ENCODE peak calls at places on chromosomes 16 and 17, in five cellular contexts. R, A, U, X and Y are unnamed samples.

GRCh38 chr17:1588781-1589585 is 26.4 kb upstream of the PITPNA start:
- DNase-seq in R (no peak), A (no peak), U (no peak), X (no peak), Y (no peak)

GRCh38 chr16:50318796-50319578 is 49.8 kb downstream of the BRD7 start:
- DNase-seq in R (no peak), A (no peak), U (no peak), X (no peak), Y (no peak)

GRCh38 chr17:222172-222571 is 40.7 kb upstream of the DOC2B start:
- DNase-seq in R (no peak), A (no peak), U (no peak), X (no peak), Y (no peak)

GRCh38 chr16:8931864-8932263 is 31.8 kb downstream of the USP7 start:
- DNase-seq in R (no peak), A (no peak), U (peak; percentile 36), X (no peak), Y (no peak)

GRCh38 chr17:47660064-47660492 is 10.4 kb downstream of the KPNB1 start:
- DNase-seq in R (no peak), A (no peak), U (no peak), X (no peak), Y (no peak)

GRCh38 chr17:81294512-81295030 is 536 bp downstream of the SLC38A10 start:
- DNase-seq in R (no peak), A (peak; percentile 74), U (peak; percentile 48), X (no peak), Y (no peak)

GRCh38 chr16:88977028-88977844 is at the start of gene CBFA2T3:
- DNase-seq in R (no peak), A (no peak), U (peak; percentile 93), X (no peak), Y (no peak)

GRCh38 chr17:79615926-79616325 is 5.1 kb upstream of the RBFOX3 start:
- DNase-seq in R (no peak), A (no peak), U (no peak), X (no peak), Y (no peak)

GRCh38 chr17:74299618-74300009 is 25.6 kb downstream of the DNAI2 start:
- DNase-seq in R (no peak), A (no peak), U (no peak), X (no peak), Y (no peak)

GRCh38 chr16:81940781-81941560 is 70.3 kb downstream of the SDR42E1 start:
- DNase-seq in R (peak; percentile 57), A (peak; percentile 15), U (peak; percentile 48), X (no peak), Y (peak; percentile 52)

GRCh38 chr17:80202197-80202596 is 17.9 kb downstream of the SGSH start:
- DNase-seq in R (no peak), A (no peak), U (no peak), X (no peak), Y (no peak)

GRCh38 chr17:81426676-81427445 is 31.6 kb downstream of the BAHCC1 start:
- DNase-seq in R (no peak), A (peak; percentile 84), U (no peak), X (no peak), Y (no peak)

GRCh38 chr16:46961373-46962353 is 11.8 kb downstream of the DNAJA2 start:
- DNase-seq in R (no peak), A (no peak), U (no peak), X (no peak), Y (no peak)

GRCh38 chr16:84329849-84330684 is 35.4 kb downstream of the WFDC1 start:
- DNase-seq in R (no peak), A (no peak), U (no peak), X (no peak), Y (no peak)

GRCh38 chr16:88298166-88298881 is 84.4 kb upstream of the ZNF469 start:
- DNase-seq in R (no peak), A (no peak), U (no peak), X (no peak), Y (no peak)

GRCh38 chr17:21455761-21456160 is 79.6 kb downstream of the KCNJ12 start:
- DNase-seq in R (no peak), A (no peak), U (no peak), X (no peak), Y (no peak)

GRCh38 chr17:61002316-61002736 is 324.7 kb downstream of the BCAS3 start:
- DNase-seq in R (peak; percentile 26), A (peak; percentile 55), U (peak; percentile 6), X (no peak), Y (no peak)

GRCh38 chr17:29572691-29573557 is 4.4 kb downstream of the TP53I13 start:
- DNase-seq in R (no peak), A (peak; percentile 89), U (peak; percentile 64), X (no peak), Y (no peak)

GRCh38 chr17:37888881-37889280 is 35.3 kb upstream of the TBC1D3K start:
- DNase-seq in R (no peak), A (no peak), U (no peak), X (no peak), Y (peak; percentile 6)

GRCh38 chr16:71945616-71946015 is 50.3 kb downstream of the IST1 start:
- DNase-seq in R (no peak), A (no peak), U (no peak), X (no peak), Y (no peak)

GRCh38 chr16:73337897-73338296 is 290.0 kb upstream of the ZFHX3 start:
- DNase-seq in R (no peak), A (no peak), U (no peak), X (no peak), Y (no peak)

GRCh38 chr17:20156196-20157077 is 147.3 kb downstream of the SPECC1 start:
- DNase-seq in R (peak; percentile 38), A (peak; percentile 76), U (peak; percentile 47), X (no peak), Y (peak; percentile 60)

DNA sequence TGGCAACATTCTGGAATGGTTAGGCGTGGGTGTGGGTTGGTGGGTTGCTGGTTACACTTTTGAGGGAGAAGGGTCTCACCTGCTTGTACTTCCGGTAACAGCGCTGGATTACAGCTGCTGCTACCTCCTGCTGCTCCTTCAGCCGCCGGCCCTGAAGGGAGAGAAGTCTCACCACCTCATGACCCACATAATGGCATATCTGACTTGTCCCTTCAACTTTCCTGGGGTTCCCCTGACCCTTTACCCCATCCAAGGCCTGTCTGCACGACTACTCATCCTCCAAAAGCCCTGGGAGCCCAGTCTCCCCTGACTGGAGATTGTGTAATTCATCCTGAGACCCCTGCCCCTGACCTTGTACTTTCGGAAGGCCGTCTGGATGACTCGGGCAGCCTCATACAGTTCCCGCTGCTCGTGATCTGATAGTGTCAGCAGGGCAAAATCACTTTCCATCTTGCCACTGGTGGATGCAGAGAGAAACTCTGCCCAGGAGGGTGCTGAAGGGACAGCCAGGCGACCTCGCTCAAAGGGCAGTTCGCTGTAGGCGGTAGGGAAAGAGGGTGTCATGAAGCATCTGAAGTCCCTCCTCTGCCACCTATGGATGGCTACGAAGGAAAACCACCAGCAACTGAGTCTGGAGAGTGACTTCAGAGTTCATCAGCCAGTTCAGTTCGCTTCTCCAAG is 2.1 kb upstream of the SPAG7 start:
- DNase-seq in R (no peak), A (no peak), U (no peak), X (no peak), Y (no peak)
- TF ChIP-seq JUND in R (no peak), A (no peak), U (no peak), X (no peak), Y (no peak)

DNA sequence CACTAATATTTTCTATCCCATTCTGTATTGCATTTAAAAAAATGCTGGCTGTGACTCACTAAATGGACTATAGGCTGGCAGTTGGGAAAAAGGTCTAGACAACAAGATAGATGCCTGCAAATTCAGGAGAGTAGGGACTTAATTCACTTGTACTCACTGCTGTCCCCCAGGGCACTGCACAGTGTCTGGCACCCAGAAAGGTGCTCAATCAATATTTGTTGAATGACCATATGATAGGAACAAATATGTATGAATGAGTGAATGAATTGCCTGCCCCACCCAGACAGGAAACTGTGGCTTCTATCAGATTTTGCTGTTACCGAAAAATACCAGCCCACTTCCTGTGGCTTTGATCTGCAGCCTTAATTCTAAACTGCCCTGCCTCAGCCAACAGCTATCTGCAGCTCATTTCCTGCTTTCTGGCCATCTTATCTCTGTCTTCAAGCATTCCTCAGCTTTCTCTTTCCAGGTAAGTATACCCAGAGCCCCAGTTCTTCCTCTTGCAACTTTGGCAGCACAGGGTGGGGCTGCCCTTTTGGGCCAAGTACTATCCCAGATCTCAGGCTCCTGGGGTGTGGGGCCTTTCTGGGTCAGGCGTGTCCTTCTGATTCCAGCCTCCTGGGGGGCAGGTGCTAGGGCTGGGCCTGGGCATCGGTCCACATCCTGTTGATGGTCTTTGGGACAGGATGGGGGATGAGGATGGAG is 15.3 kb upstream of the TNS4 start:
- DNase-seq in R (peak; percentile 62), A (peak; percentile 43), U (peak; percentile 75), X (no peak), Y (no peak)
- TF ChIP-seq JUND in R (peak; percentile 54), A (peak; percentile 54), U (peak; percentile 51), X (no peak), Y (no peak)

DNA sequence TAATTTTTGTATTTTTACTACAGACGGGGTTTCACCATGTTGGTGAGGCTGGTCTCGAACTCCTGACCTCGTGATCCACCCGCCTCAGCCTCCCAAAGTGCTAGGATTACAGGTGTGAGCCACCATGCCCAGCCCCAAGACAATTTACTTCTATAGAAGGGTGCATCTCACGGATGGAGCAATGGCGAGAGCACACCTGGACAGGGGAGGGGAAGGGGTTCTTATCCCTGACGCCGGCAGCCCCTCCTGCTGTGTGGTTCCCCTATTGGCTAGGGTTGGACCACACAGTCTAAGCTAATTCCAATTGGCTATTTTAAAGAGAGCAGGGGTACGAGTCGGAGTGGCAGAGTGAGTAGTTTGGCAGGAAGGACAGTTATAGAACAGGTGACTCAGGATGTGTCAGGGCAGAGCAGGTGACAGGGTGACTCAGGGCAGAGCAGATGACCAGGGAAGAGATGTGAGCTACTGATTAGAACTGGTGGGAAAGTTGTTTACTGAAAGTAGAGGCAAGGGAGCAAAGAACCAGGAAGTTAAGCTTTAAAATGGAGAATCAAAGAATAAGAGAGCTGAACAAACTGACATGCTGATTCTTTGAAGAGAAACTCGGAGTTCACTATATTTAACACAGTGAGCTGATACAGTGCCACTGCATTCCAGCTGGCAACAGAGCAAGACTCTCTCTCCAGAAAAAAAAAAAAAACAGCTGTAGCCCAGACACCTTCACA is 12.6 kb upstream of the UBE2I start:
- DNase-seq in R (peak; percentile 92), A (no peak), U (no peak), X (no peak), Y (peak; percentile 82)
- TF ChIP-seq JUND in R (no peak), A (peak; percentile 66), U (peak; percentile 91), X (no peak), Y (no peak)

GRCh38 chr16:11240636-11241473 is 15.1 kb downstream of the SOCS1 start:
- DNase-seq in R (no peak), A (no peak), U (no peak), X (no peak), Y (no peak)
- TF ChIP-seq JUND in R (no peak), A (no peak), U (no peak), X (no peak), Y (no peak)

GRCh38 chr17:69608808-69609494 is 194.5 kb downstream of the MAP2K6 start:
- DNase-seq in R (no peak), A (no peak), U (no peak), X (no peak), Y (no peak)
- TF ChIP-seq JUND in R (no peak), A (peak; percentile 86), U (no peak), X (no peak), Y (no peak)

GRCh38 chr17:62126292-62126691 is 61.2 kb upstream of the MED13 start:
- DNase-seq in R (no peak), A (no peak), U (peak; percentile 23), X (no peak), Y (no peak)
- TF ChIP-seq JUND in R (no peak), A (no peak), U (no peak), X (no peak), Y (no peak)